ENCODE peak calls at places on chromosomes 7 and 10, in ten cellular contexts. J, O, U, D, G, B, M, R, E and V are unnamed samples. For H3K4me1, the result is how much of the 10 kb centered on the place peaks cover.

GRCh38 chr10:38072552-38072951 is 21.6 kb upstream of the ZNF37A start:
- DNase-seq in O (no peak), M (no peak), G (no peak), J (no peak), R (no peak), D (no peak), U (no peak), E (no peak), B (no peak), V (no peak)

GRCh38 chr10:75568721-75569120 is 137.3 kb downstream of the LRMDA start:
- DNase-seq in D (no peak), U (no peak), R (no peak), B (no peak), G (no peak), J (no peak), E (no peak), M (no peak), O (peak), V (no peak)

GRCh38 chr10:49620286-49620810 is 6.5 kb downstream of the CHAT start:
- DNase-seq in J (no peak), M (no peak), O (no peak), D (peak), B (no peak), G (no peak), U (peak), E (no peak), R (no peak), V (no peak)

GRCh38 chr7:29228289-29229011 is 33.9 kb downstream of the CHN2 start:
- DNase-seq in U (no peak), O (no peak), R (no peak), M (no peak), G (no peak), B (no peak), D (no peak), J (peak), E (no peak), V (peak)

GRCh38 chr10:83917519-83918506 is 221.5 kb upstream of the GHITM start:
- DNase-seq in D (no peak), O (no peak), U (peak), G (no peak), R (peak), E (no peak), J (no peak), B (no peak), M (no peak), V (peak)

GRCh38 chr10:89591111-89591795 is 53.8 kb downstream of the PANK1 start:
- DNase-seq in M (no peak), B (no peak), U (no peak), O (peak), G (peak), J (no peak), D (no peak), E (peak), R (no peak), V (no peak)

GRCh38 chr7:74474271-74474865 is 20.7 kb downstream of the GTF2IRD1 start:
- DNase-seq in R (no peak), D (no peak), G (peak), B (no peak), M (no peak), U (no peak), O (peak), E (no peak), J (no peak), V (no peak)

GRCh38 chr7:153188630-153189029 is 429.1 kb downstream of the ACTR3B start:
- DNase-seq in M (no peak), E (no peak), G (no peak), D (no peak), U (no peak), B (no peak), R (no peak), O (no peak), J (no peak), V (no peak)

GRCh38 chr10:5741276-5741675 is 56.6 kb downstream of the TASOR2 start:
- DNase-seq in U (no peak), B (no peak), R (no peak), G (no peak), D (no peak), E (no peak), O (no peak), J (no peak), M (no peak), V (no peak)

GRCh38 chr7:155216475-155217272 is 81.0 kb upstream of the INSIG1 start:
- DNase-seq in O (no peak), J (no peak), R (no peak), D (no peak), U (no peak), G (peak), E (no peak), B (no peak), M (no peak), V (no peak)

GRCh38 chr7:21947056-21947455 is 1.4 kb upstream of the CDCA7L start:
- DNase-seq in D (no peak), U (no peak), G (no peak), R (no peak), E (no peak), B (no peak), O (no peak), M (no peak), J (no peak), V (no peak)

GRCh38 chr10:88897019-88897853 is 17.2 kb downstream of the STAMBPL1 start:
- DNase-seq in U (no peak), M (no peak), E (no peak), D (no peak), O (no peak), J (no peak), R (peak), B (no peak), G (peak), V (peak)

GRCh38 chr10:12048547-12048946 is 5.9 kb upstream of the UPF2 start:
- DNase-seq in E (no peak), R (no peak), D (no peak), O (no peak), G (no peak), J (no peak), M (no peak), B (no peak), U (peak), V (no peak)

GRCh38 chr10:94174838-94175237 is 181.1 kb downstream of the PLCE1 start:
- DNase-seq in G (no peak), R (no peak), U (no peak), J (no peak), O (no peak), D (no peak), B (no peak), M (no peak), E (no peak), V (no peak)

GRCh38 chr7:107319724-107320228 is 150.1 kb upstream of the GPR22 start:
- DNase-seq in D (no peak), B (no peak), R (no peak), G (no peak), M (no peak), U (no peak), E (no peak), J (no peak), O (no peak), V (no peak)

GRCh38 chr7:151082151-151083070 is 882 bp downstream of the TMUB1 start:
- DNase-seq in E (no peak), G (no peak), U (no peak), D (no peak), R (no peak), M (no peak), O (no peak), B (no peak), J (no peak), V (peak)

GRCh38 chr10:30178565-30178964 is 119.2 kb upstream of the JCAD start:
- DNase-seq in J (no peak), G (peak), D (no peak), O (peak), B (peak), U (no peak), E (no peak), R (no peak), M (no peak), V (no peak)

GRCh38 chr7:151560243-151560642 is 40.5 kb upstream of the RHEB start:
- DNase-seq in R (no peak), J (no peak), M (no peak), G (no peak), O (no peak), U (no peak), B (no peak), E (no peak), D (no peak), V (no peak)

GRCh38 chr10:34815174-34816066 is at the start of gene PARD3:
- DNase-seq in M (peak), B (peak), J (peak), O (peak), E (peak), R (peak), U (peak), D (peak), G (peak), V (peak)

DNA sequence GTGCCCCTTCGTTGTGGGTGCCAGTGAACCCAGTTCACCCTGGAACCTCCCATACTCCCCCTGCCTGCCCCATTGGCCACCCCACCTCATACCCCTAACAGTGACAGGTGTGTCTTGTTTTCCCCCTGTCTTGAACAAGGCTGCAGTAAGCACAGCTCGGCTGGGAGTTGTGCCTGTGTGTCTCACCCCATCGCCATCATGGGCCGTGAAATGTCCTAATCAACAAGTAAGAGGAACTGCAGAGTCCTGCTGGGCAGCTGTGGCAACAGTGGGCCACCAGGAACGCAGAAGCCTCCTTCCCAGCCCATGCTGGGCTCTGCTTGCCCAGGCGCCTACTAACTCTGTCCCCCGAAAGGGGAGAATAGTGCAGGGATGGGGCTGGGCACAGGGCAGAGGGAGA is 91.6 kb downstream of the C10orf105 start:
- DNase-seq in O (no peak), E (no peak), R (no peak), D (no peak), J (no peak), U (no peak), M (peak), B (no peak), G (no peak), V (no peak)
- H3K4me1 ChIP-seq in O (under half), E (under half), R (under half), D (under half), J (under half), U (under half), M (under half), B (under half), G (under half), V (under half)

GRCh38 chr10:110845756-110846620 is 25.7 kb upstream of the PDCD4 start:
- DNase-seq in M (no peak), D (no peak), U (no peak), B (no peak), R (no peak), E (no peak), G (no peak), J (peak), O (no peak), V (peak)

GRCh38 chr10:110845372-110845755 is 26.4 kb upstream of the PDCD4 start:
- DNase-seq in R (no peak), E (no peak), U (no peak), B (no peak), G (no peak), M (no peak), O (no peak), J (no peak), D (no peak), V (no peak)

GRCh38 chr10:110843031-110843430 is 28.7 kb upstream of the PDCD4 start:
- DNase-seq in E (no peak), U (no peak), R (peak), O (no peak), D (no peak), J (no peak), B (no peak), M (no peak), G (no peak), V (peak)

GRCh38 chr10:110843796-110844616 is 27.7 kb upstream of the PDCD4 start:
- DNase-seq in O (no peak), E (no peak), M (no peak), B (no peak), G (no peak), R (no peak), J (no peak), U (no peak), D (no peak), V (peak)

GRCh38 chr10:110844617-110844881 is 27.2 kb upstream of the PDCD4 start:
- DNase-seq in B (no peak), M (no peak), E (no peak), R (no peak), U (no peak), J (no peak), D (no peak), G (no peak), O (no peak), V (no peak)
- H3K27ac ChIP-seq in B (no peak), M (no peak), E (no peak), R (no peak), U (no peak), J (peak), D (peak), G (no peak), O (no peak), V (peak)

DNA sequence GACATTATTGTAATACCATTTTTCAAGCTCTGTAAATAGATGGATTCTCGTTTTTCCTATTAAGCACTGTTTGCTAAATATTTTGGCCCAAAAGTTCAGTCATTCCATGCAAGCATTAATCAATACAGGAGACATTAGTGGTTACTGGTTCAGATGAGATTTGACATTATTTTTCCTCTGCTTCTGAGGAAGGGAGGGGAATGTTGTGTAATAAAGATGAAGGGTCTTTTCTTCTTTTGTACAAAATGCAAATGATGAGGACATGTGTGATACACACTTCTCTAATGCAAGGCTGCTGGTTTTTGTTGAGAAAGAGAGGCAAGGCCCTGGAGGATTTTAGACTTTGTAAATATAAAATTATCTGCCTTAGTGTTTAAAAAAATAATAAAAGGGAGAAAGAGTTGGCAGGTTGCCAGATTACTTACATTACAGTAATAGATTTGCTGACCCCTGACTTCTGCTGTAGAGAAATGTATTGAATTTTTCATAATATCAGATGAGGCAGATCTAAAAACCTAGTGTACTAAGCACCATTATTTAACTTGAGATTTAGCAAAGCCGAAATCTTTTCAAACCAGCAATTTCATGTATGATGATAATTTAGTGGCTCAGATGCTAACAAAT is 179.9 kb downstream of the ARID5B start:
- DNase-seq in D (no peak), G (peak), O (peak), J (no peak), U (no peak), B (no peak), R (peak), E (no peak), M (no peak), V (peak)
- H3K4me1 ChIP-seq in D (half or more), G (half or more), O (under half), J (under half), U (half or more), B (under half), R (half or more), E (under half), M (half or more), V (under half)

GRCh38 chr7:18553585-18554055 is 58.1 kb downstream of the HDAC9 start:
- DNase-seq in U (no peak), D (no peak), J (no peak), B (no peak), G (no peak), R (no peak), O (no peak), M (no peak), E (no peak), V (no peak)
- H3K27ac ChIP-seq in U (no peak), D (no peak), J (peak), B (no peak), G (no peak), R (peak), O (no peak), M (no peak), E (no peak), V (no peak)

GRCh38 chr10:96642973-96643372 is 56.2 kb upstream of the TM9SF3 start:
- DNase-seq in J (peak), O (peak), E (peak), G (peak), M (peak), D (no peak), U (peak), R (peak), B (peak), V (peak)
- H3K4me1 ChIP-seq in J (under half), O (under half), E (under half), G (under half), M (under half), D (under half), U (under half), R (under half), B (under half), V (under half)